ENCODE peak calls at places on chromosomes 5 and 9, in four cellular contexts. O is iPS DF 6.9, E is SK-N-SH, K is RWPE2. X is an unnamed sample. For H3K4me1, the result is how much of the 10 kb centered on the place peaks cover.

GRCh38 chr5:133356386-133357331 is 255.7 kb downstream of the FSTL4 start:
- DNase-seq in K (no peak), E (no peak), O (no peak), X (peak)

GRCh38 chr9:133970581-133970900 is 21.6 kb downstream of the VAV2 start:
- DNase-seq in E (no peak), O (no peak), K (peak), X (no peak)

GRCh38 chr9:15219511-15219910 is 87.5 kb downstream of the TTC39B start:
- DNase-seq in O (no peak), K (no peak), E (no peak), X (no peak)

GRCh38 chr5:140795259-140795641 is 598 bp downstream of the PCDHA2 start:
- DNase-seq in O (no peak), E (no peak), K (no peak), X (peak)

GRCh38 chr9:136827794-136828473 is 14.3 kb upstream of the AJM1 start:
- DNase-seq in O (no peak), E (no peak), K (no peak), X (no peak)

GRCh38 chr5:124865603-124866354 is 119.3 kb upstream of the ZNF608 start:
- DNase-seq in K (no peak), E (no peak), O (no peak), X (no peak)

GRCh38 chr9:129278391-129279237 is 100.6 kb upstream of the IER5L start:
- DNase-seq in K (peak), E (no peak), O (no peak), X (peak)

GRCh38 chr5:72141440-72142271 is 34.4 kb downstream of the MAP1B start:
- DNase-seq in E (no peak), K (no peak), O (no peak), X (no peak)

GRCh38 chr5:82274343-82275266 is 3.5 kb downstream of the RPS23 start:
- DNase-seq in E (peak), O (no peak), K (no peak), X (peak)

GRCh38 chr5:135239461-135240282 is 159.4 kb downstream of the MACROH2A1 start:
- DNase-seq in O (no peak), K (peak), E (no peak), X (peak)

GRCh38 chr5:73431204-73431851 is 17.2 kb downstream of the FOXD1 start:
- DNase-seq in K (no peak), E (no peak), O (no peak), X (no peak)

GRCh38 chr9:98410185-98410697 is 154.8 kb upstream of the TBC1D2 start:
- DNase-seq in K (no peak), E (peak), O (peak), X (peak)

GRCh38 chr9:98403715-98404114 is 148.3 kb upstream of the TBC1D2 start:
- DNase-seq in K (no peak), O (no peak), E (no peak), X (no peak)

GRCh38 chr9:98409637-98410173 is 154.3 kb upstream of the TBC1D2 start:
- DNase-seq in O (no peak), K (no peak), E (no peak), X (no peak)

GRCh38 chr9:98404157-98404695 is 148.8 kb upstream of the TBC1D2 start:
- DNase-seq in O (no peak), K (peak), E (no peak), X (no peak)

DNA sequence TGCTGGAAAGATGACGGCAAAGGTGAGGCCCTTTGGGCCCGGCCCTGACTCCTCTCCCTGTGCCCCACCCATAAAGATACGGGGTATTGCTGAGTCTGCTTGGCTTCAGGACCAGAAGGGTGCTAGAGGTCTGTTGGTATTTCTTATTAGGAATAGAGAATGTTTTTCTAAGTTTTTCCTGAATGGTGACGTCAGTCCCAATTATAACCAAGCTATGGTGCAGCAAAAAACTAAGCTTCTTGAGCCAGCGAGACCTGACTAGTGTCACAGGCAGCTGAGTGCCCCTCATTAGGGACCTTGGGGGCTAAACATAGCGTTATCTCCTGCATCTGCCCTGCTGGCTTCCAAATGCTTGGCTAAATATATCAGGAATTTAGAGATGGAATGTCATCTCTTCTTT is 151.0 kb upstream of the TBC1D2 start:
- DNase-seq in O (no peak), K (no peak), E (no peak), X (no peak)
- H3K4me1 ChIP-seq in O (under half), K (under half), E (under half), X (under half)

GRCh38 chr9:75086443-75087278 is 1.3 kb downstream of the NMRK1 start:
- DNase-seq in K (no peak), O (no peak), E (no peak), X (no peak)
- H3K4me3 ChIP-seq in K (peak), O (peak), E (peak), X (peak)

DNA sequence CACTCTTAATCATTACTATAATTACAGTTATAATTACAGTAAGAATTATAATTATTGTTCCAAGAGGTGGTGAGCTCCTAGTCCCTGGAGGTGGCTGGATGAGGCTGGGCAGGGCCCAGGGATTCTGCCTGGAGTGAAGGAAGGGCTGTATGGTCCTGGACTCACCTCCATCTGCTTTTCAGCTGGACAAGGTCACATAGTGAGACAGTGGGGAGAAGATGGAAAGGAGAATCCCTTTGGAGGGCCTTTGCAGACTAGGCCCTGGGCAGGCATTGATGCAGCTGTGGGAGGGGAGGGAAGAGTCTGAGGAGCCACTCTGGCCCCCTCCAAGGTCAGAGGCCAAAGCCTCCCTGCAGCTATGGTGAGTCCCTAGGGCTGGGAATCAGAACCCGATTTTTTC is 125.4 kb downstream of the RGS3 start:
- DNase-seq in K (no peak), E (no peak), O (no peak), X (no peak)
- H3K4me1 ChIP-seq in K (under half), E (under half), O (under half), X (under half)

GRCh38 chr9:74810200-74810599 is 77.5 kb downstream of the TRPM6 start:
- DNase-seq in O (no peak), K (no peak), E (no peak), X (no peak)
- H3K4me3 ChIP-seq in O (no peak), K (no peak), E (no peak), X (no peak)

GRCh38 chr5:139392678-139393496 is 2.0 kb downstream of the PROB1 start:
- DNase-seq in E (peak), K (no peak), O (no peak), X (peak)
- H3K4me1 ChIP-seq in E (under half), K (under half), O (under half), X (under half)